ENCODE peak calls at places on chromosome 19, in four cellular contexts. W is M059J, G is posterior cingulate gyrus, T is skeletal muscle cell. M is an unnamed sample.

GRCh38 chr19:29098863-29099481 is 114.0 kb downstream of the UQCRFS1 start:
- DNase-seq in W (peak; percentile 45), G (peak; percentile 51), T (peak; percentile 27), M (peak; percentile 70)

GRCh38 chr19:41754596-41754995 is 734 bp upstream of the CEACAM6 start:
- DNase-seq in W (no peak), G (no peak), T (no peak), M (no peak)

GRCh38 chr19:18846862-18847515 is 15.2 kb downstream of the UPF1 start:
- DNase-seq in W (peak; percentile 61), G (peak; percentile 83), T (no peak), M (peak; percentile 78)

GRCh38 chr19:49614096-49614857 is 23.3 kb downstream of the PRR12 start:
- DNase-seq in W (peak; percentile 94), G (no peak), T (peak; percentile 71), M (no peak)

GRCh38 chr19:2273356-2274184 is 8.4 kb downstream of the PEAK3 start:
- DNase-seq in W (no peak), G (peak; percentile 43), T (no peak), M (peak; percentile 63)

GRCh38 chr19:32814046-32814445 is 55.5 kb downstream of the SLC7A9 start:
- DNase-seq in W (no peak), G (no peak), T (no peak), M (no peak)

GRCh38 chr19:36214388-36215275 is at the start of the genes ZNF146 and ZNF565:
- DNase-seq in W (peak; percentile 99), G (peak; percentile 96), T (peak; percentile 96), M (peak; percentile 98)

GRCh38 chr19:52991484-52991883 is 22.2 kb upstream of the ERVV-1 start:
- DNase-seq in W (peak; percentile 95), G (no peak), T (peak; percentile 4), M (no peak)

GRCh38 chr19:54030895-54031586 is 32.7 kb downstream of the VSTM1 start:
- DNase-seq in W (peak; percentile 52), G (no peak), T (no peak), M (no peak)

GRCh38 chr19:12749938-12750521 is 1.6 kb upstream of the BEST2 start:
- DNase-seq in W (peak; percentile 70), G (no peak), T (no peak), M (no peak)

GRCh38 chr19:10230155-10230903 is 802 bp downstream of the S1PR2 start:
- DNase-seq in W (peak; percentile 14), G (peak; percentile 32), T (no peak), M (no peak)

GRCh38 chr19:55368701-55369563 is 1.3 kb downstream of the IL11 start:
- DNase-seq in W (peak; percentile 63), G (no peak), T (no peak), M (no peak)

GRCh38 chr19:6720369-6721112 is at the start of gene C3:
- DNase-seq in W (peak; percentile 75), G (peak; percentile 24), T (no peak), M (peak; percentile 75)

GRCh38 chr19:45528744-45529453 is 21.6 kb downstream of the VASP start:
- DNase-seq in W (no peak), G (peak; percentile 63), T (no peak), M (no peak)

GRCh38 chr19:50005428-50005827 is 19.7 kb downstream of the VRK3 start:
- DNase-seq in W (no peak), G (no peak), T (no peak), M (no peak)

GRCh38 chr19:17703823-17704463 is 15.3 kb upstream of the MAP1S start:
- DNase-seq in W (no peak), G (no peak), T (no peak), M (no peak)

GRCh38 chr19:13040916-13041292 is 45.6 kb downstream of the NFIX start:
- DNase-seq in W (no peak), G (no peak), T (no peak), M (no peak)

GRCh38 chr19:16496613-16496983 is 404 bp downstream of the C19orf44 start:
- DNase-seq in W (peak; percentile 64), G (peak; percentile 39), T (peak; percentile 7), M (no peak)